ENCODE peak calls at places on chromosomes 7 and 10, in six cellular contexts. One of them, this sample, is unnamed.

GRCh38 chr7:133912916-133913697 is 214.0 kb upstream of the LRGUK start:
- DNase-seq in neuronal stem cell: no peak
- DNase-seq in IMR-90: peak; percentile 53
- DNase-seq in SK-N-SH: no peak
- DNase-seq in GM23248: peak; percentile 53
- DNase-seq in GM12878: no peak
- DNase-seq in this sample: no peak

GRCh38 chr7:152136623-152137022 is 111.1 kb downstream of the GALNT11 start:
- DNase-seq in neuronal stem cell: no peak
- DNase-seq in IMR-90: peak; percentile 31
- DNase-seq in SK-N-SH: no peak
- DNase-seq in GM23248: no peak
- DNase-seq in GM12878: no peak
- DNase-seq in this sample: no peak

GRCh38 chr10:70977621-70978020 is 89.3 kb upstream of the PCBD1 start:
- DNase-seq in neuronal stem cell: no peak
- DNase-seq in IMR-90: no peak
- DNase-seq in SK-N-SH: no peak
- DNase-seq in GM23248: no peak
- DNase-seq in GM12878: no peak
- DNase-seq in this sample: peak; percentile 48

GRCh38 chr7:29343379-29343778 is 148.8 kb downstream of the CHN2 start:
- DNase-seq in neuronal stem cell: no peak
- DNase-seq in IMR-90: no peak
- DNase-seq in SK-N-SH: no peak
- DNase-seq in GM23248: no peak
- DNase-seq in GM12878: no peak
- DNase-seq in this sample: no peak

GRCh38 chr7:56125831-56126230 is 9.6 kb upstream of the NUPR2 start:
- DNase-seq in neuronal stem cell: no peak
- DNase-seq in IMR-90: no peak
- DNase-seq in SK-N-SH: no peak
- DNase-seq in GM23248: no peak
- DNase-seq in GM12878: no peak
- DNase-seq in this sample: no peak

GRCh38 chr10:108592926-108593325 is 1330.4 kb downstream of the XPNPEP1 start:
- DNase-seq in neuronal stem cell: no peak
- DNase-seq in IMR-90: no peak
- DNase-seq in SK-N-SH: no peak
- DNase-seq in GM23248: no peak
- DNase-seq in GM12878: no peak
- DNase-seq in this sample: no peak

GRCh38 chr7:84372155-84372621 is 177.6 kb upstream of the SEMA3A start:
- DNase-seq in neuronal stem cell: no peak
- DNase-seq in IMR-90: peak; percentile 98
- DNase-seq in SK-N-SH: no peak
- DNase-seq in GM23248: peak; percentile 96
- DNase-seq in GM12878: no peak
- DNase-seq in this sample: no peak

GRCh38 chr7:134686782-134687181 is 40.1 kb downstream of the BPGM start:
- DNase-seq in neuronal stem cell: no peak
- DNase-seq in IMR-90: peak; percentile 43
- DNase-seq in SK-N-SH: peak; percentile 42
- DNase-seq in GM23248: peak; percentile 66
- DNase-seq in GM12878: no peak
- DNase-seq in this sample: no peak

GRCh38 chr10:113520606-113521481 is 32.0 kb upstream of the HABP2 start:
- DNase-seq in neuronal stem cell: peak; percentile 62
- DNase-seq in IMR-90: peak; percentile 70
- DNase-seq in SK-N-SH: peak; percentile 76
- DNase-seq in GM23248: peak; percentile 94
- DNase-seq in GM12878: no peak
- DNase-seq in this sample: no peak

GRCh38 chr7:74479961-74480829 is 26.5 kb downstream of the GTF2IRD1 start:
- DNase-seq in neuronal stem cell: peak; percentile 78
- DNase-seq in IMR-90: peak; percentile 93
- DNase-seq in SK-N-SH: peak; percentile 95
- DNase-seq in GM23248: peak; percentile 98
- DNase-seq in GM12878: no peak
- DNase-seq in this sample: peak; percentile 93

GRCh38 chr7:33127085-33127484 is 2.3 kb upstream of the BBS9 start:
- DNase-seq in neuronal stem cell: no peak
- DNase-seq in IMR-90: no peak
- DNase-seq in SK-N-SH: no peak
- DNase-seq in GM23248: no peak
- DNase-seq in GM12878: no peak
- DNase-seq in this sample: no peak
- H3K4me3 ChIP-seq in neuronal stem cell: no peak overlapping the region
- H3K4me3 ChIP-seq in IMR-90: no peak overlapping the region
- H3K4me3 ChIP-seq in SK-N-SH: no peak overlapping the region
- H3K4me3 ChIP-seq in GM23248: no peak overlapping the region
- H3K4me3 ChIP-seq in GM12878: no peak overlapping the region
- H3K4me3 ChIP-seq in this sample: no peak overlapping the region

GRCh38 chr10:26438534-26439269 is 561 bp downstream of the APBB1IP start:
- DNase-seq in neuronal stem cell: no peak
- DNase-seq in IMR-90: no peak
- DNase-seq in SK-N-SH: peak; percentile 16
- DNase-seq in GM23248: peak; percentile 76
- DNase-seq in GM12878: no peak
- DNase-seq in this sample: peak; percentile 77
- H3K9ac ChIP-seq in neuronal stem cell: no peak overlapping the region
- H3K9ac ChIP-seq in IMR-90: no peak overlapping the region
- H3K9ac ChIP-seq in SK-N-SH: no peak overlapping the region
- H3K9ac ChIP-seq in GM23248: peak overlapping the region; percentile 89
- H3K9ac ChIP-seq in GM12878: peak overlapping the region; percentile 97
- H3K9ac ChIP-seq in this sample: no peak overlapping the region

GRCh38 chr7:92798517-92799249 is 37.7 kb downstream of the CDK6 start:
- DNase-seq in neuronal stem cell: no peak
- DNase-seq in IMR-90: no peak
- DNase-seq in SK-N-SH: no peak
- DNase-seq in GM23248: no peak
- DNase-seq in GM12878: no peak
- DNase-seq in this sample: no peak
- H3K4me1 ChIP-seq in neuronal stem cell: no peaks in the 10 kb centered on the region
- H3K4me1 ChIP-seq in IMR-90: peaks cover 25% of the 10 kb centered on the region
- H3K4me1 ChIP-seq in SK-N-SH: peaks cover 43% of the 10 kb centered on the region
- H3K4me1 ChIP-seq in GM23248: peaks cover 38% of the 10 kb centered on the region
- H3K4me1 ChIP-seq in GM12878: peaks cover 16% of the 10 kb centered on the region
- H3K4me1 ChIP-seq in this sample: peaks cover 4% of the 10 kb centered on the region

GRCh38 chr10:79073784-79074432 is 5.1 kb downstream of the ZMIZ1 start:
- DNase-seq in neuronal stem cell: no peak
- DNase-seq in IMR-90: peak; percentile 76
- DNase-seq in SK-N-SH: no peak
- DNase-seq in GM23248: no peak
- DNase-seq in GM12878: no peak
- DNase-seq in this sample: peak; percentile 87
- H3K4me3 ChIP-seq in neuronal stem cell: no peak overlapping the region
- H3K4me3 ChIP-seq in IMR-90: no peak overlapping the region
- H3K4me3 ChIP-seq in SK-N-SH: no peak overlapping the region
- H3K4me3 ChIP-seq in GM23248: no peak overlapping the region
- H3K4me3 ChIP-seq in GM12878: no peak overlapping the region
- H3K4me3 ChIP-seq in this sample: no peak overlapping the region

This sample was measured in kidney.